ENCODE peak calls at places on chromosome 10, in four cellular contexts. E is mesendoderm, C is IMR-90, I is H1. X is an unnamed sample.

GRCh38 chr10:19168584-19168983 is 120.0 kb downstream of the MALRD1 start:
- DNase-seq in E (peak), C (no peak), I (no peak), X (no peak)

GRCh38 chr10:66784796-66785195 is 141.0 kb upstream of the LRRTM3 start:
- DNase-seq in E (no peak), C (peak), I (no peak), X (no peak)

GRCh38 chr10:8360365-8360764 is 305.9 kb downstream of the GATA3 start:
- DNase-seq in E (no peak), C (no peak), I (no peak), X (no peak)

GRCh38 chr10:104246981-104247380 is 7.7 kb upstream of the GSTO1 start:
- DNase-seq in E (no peak), C (peak), I (no peak), X (peak)

GRCh38 chr10:17409170-17409733 is 45.1 kb downstream of the ST8SIA6 start:
- DNase-seq in E (peak), C (peak), I (no peak), X (peak)

GRCh38 chr10:74081192-74081803 is 69.3 kb downstream of the AP3M1 start:
- DNase-seq in E (peak), C (peak), I (no peak), X (peak)

GRCh38 chr10:88343761-88344484 is 239.2 kb downstream of the RNLS start:
- DNase-seq in E (no peak), C (no peak), I (no peak), X (no peak)

GRCh38 chr10:23530079-23530478 is 91.2 kb downstream of the OTUD1 start:
- DNase-seq in E (no peak), C (peak), I (no peak), X (no peak)

GRCh38 chr10:122492006-122492405 is 30.7 kb downstream of the HTRA1 start:
- DNase-seq in E (no peak), C (no peak), I (no peak), X (no peak)

GRCh38 chr10:119620241-119620753 is 23.5 kb upstream of the TIAL1 start:
- DNase-seq in E (peak), C (peak), I (no peak), X (no peak)

GRCh38 chr10:33927347-33927746 is 592.9 kb upstream of the NRP1 start:
- DNase-seq in E (no peak), C (no peak), I (no peak), X (no peak)

GRCh38 chr10:6610647-6611046 is 30.6 kb upstream of the PRKCQ start:
- DNase-seq in E (no peak), C (no peak), I (no peak), X (no peak)

GRCh38 chr10:123642697-123643096 is 23.5 kb upstream of the GPR26 start:
- DNase-seq in E (peak), C (no peak), I (no peak), X (no peak)

GRCh38 chr10:34791947-34792346 is 23.1 kb downstream of the PARD3 start:
- DNase-seq in E (no peak), C (no peak), I (no peak), X (no peak)

GRCh38 chr10:119542990-119543813 is 683 bp upstream of the RGS10 start:
- DNase-seq in E (peak), C (peak), I (no peak), X (no peak)

DNA sequence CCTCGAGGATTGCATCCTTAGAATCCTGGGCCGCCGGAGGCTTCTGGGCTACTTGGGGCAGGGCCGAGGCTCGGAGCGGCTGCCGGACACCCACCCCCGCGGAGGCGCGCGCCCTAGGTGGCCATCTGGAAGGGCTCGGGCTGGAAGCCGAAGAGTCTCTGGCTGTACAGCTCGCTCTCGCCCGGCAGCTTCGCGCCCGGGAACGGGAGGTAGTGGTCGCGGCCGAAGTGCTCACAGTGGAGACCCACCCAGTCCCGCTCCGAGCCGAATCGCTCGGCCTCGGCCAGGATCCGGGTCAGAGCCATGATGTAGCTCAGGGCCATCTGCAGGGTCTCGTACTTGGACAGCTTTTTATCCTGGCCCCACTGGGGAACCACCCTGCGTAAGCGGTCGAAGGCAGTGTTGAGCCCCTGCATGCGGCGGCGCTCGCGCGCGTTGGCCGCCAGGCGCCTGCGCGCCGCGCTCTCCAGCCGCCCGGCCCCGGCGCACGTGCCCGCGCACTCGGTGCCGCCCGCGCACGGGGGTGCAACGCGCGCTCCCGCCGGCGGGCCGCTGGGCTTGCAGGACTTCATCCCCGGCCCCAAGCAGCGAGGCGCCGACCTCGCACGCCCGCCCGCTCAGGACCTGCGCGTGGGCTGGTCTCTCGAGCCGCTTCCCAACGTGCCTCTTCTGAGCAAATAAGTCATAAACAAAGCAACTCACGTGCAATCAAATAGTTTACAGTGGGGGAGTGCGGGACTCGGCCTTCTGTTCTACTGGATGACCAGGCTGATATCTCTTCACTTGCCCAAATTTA is 609 bp downstream of the ATOH7 start:
- DNase-seq in E (peak), C (peak), I (peak), X (peak)
- H3K18ac ChIP-seq in E (peak), C (peak), I (peak), X (no peak)

GRCh38 chr10:69866688-69867461 is 65.2 kb downstream of the COL13A1 start:
- DNase-seq in E (peak), C (peak), I (no peak), X (no peak)
- H2BK120ac ChIP-seq in E (peak), C (peak), I (peak), X (no peak)

GRCh38 chr10:60644436-60645130 is 133.7 kb upstream of the CDK1 start:
- DNase-seq in E (no peak), C (no peak), I (no peak), X (no peak)

GRCh38 chr10:60648761-60649160 is 129.5 kb upstream of the CDK1 start:
- DNase-seq in E (no peak), C (no peak), I (no peak), X (no peak)

GRCh38 chr10:60646966-60647796 is 131.1 kb upstream of the CDK1 start:
- DNase-seq in E (peak), C (peak), I (no peak), X (peak)

GRCh38 chr10:60643874-60644273 is 134.4 kb upstream of the CDK1 start:
- DNase-seq in E (peak), C (no peak), I (no peak), X (peak)

GRCh38 chr10:60645928-60646433 is 132.3 kb upstream of the CDK1 start:
- DNase-seq in E (peak), C (no peak), I (no peak), X (no peak)
- H2AK5ac ChIP-seq in E (no peak), C (no peak), I (no peak), X (no peak)

GRCh38 chr10:77773631-77774426 is 136.2 kb upstream of the KCNMA1 start:
- DNase-seq in E (no peak), C (no peak), I (no peak), X (peak)

GRCh38 chr10:77771851-77772250 is 134.2 kb upstream of the KCNMA1 start:
- DNase-seq in E (no peak), C (no peak), I (no peak), X (no peak)

GRCh38 chr10:77771450-77771849 is 133.8 kb upstream of the KCNMA1 start:
- DNase-seq in E (no peak), C (no peak), I (no peak), X (no peak)

GRCh38 chr10:77776487-77776886 is 138.9 kb upstream of the KCNMA1 start:
- DNase-seq in E (peak), C (no peak), I (no peak), X (no peak)

DNA sequence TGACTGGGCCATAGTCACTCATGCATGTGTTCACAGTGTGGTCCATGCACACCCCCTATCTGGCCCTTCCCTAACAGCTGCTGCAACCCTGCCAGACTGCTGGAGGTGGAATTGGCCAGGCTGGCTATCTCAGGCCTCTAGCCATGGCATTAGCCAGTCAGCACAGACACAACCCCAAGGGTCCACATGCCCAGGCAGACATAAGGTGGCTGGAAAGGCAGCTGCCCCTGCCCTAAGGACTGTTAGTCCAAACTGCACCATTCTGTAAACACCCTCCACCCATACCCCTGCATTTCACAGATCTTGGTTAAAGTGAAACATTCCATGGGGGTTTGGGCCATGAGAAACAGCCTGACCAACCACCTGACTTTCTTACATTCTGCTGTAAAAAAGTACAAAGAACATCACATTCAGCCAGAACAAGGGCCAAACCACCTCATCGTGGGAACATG is 137.4 kb upstream of the KCNMA1 start:
- DNase-seq in E (peak), C (peak), I (no peak), X (peak)
- H3K18ac ChIP-seq in E (no peak), C (no peak), I (no peak), X (peak)

X was measured in trophoblast cell.